ENCODE peak calls at places on chromosomes 6 and 20, in seven cellular contexts. One of them, this sample, is unnamed. For H3K4me1, the result is how much of the 10 kb centered on the place peaks cover.

GRCh38 chr6:16723833-16724232 is 37.4 kb downstream of the ATXN1 start:
- DNase-seq in CD8-positive, alpha-beta T cell: no peak
- DNase-seq in tibial artery: no peak
- DNase-seq in right atrium auricular region: no peak
- DNase-seq in breast epithelium: no peak
- DNase-seq in GM23338: peak
- DNase-seq in left ventricle myocardium inferior: no peak
- DNase-seq in this sample: no peak

GRCh38 chr6:53805725-53806124 is 10.9 kb downstream of the LRRC1 start:
- DNase-seq in CD8-positive, alpha-beta T cell: no peak
- DNase-seq in tibial artery: no peak
- DNase-seq in right atrium auricular region: no peak
- DNase-seq in breast epithelium: no peak
- DNase-seq in GM23338: no peak
- DNase-seq in left ventricle myocardium inferior: no peak
- DNase-seq in this sample: no peak

GRCh38 chr20:35292504-35293285 is 470 bp upstream of the FAM83C start:
- DNase-seq in CD8-positive, alpha-beta T cell: no peak
- DNase-seq in tibial artery: no peak
- DNase-seq in right atrium auricular region: no peak
- DNase-seq in breast epithelium: no peak
- DNase-seq in GM23338: no peak
- DNase-seq in left ventricle myocardium inferior: no peak
- DNase-seq in this sample: no peak

GRCh38 chr6:158022749-158023596 is 41.3 kb downstream of the SYNJ2 start:
- DNase-seq in CD8-positive, alpha-beta T cell: no peak
- DNase-seq in tibial artery: no peak
- DNase-seq in right atrium auricular region: no peak
- DNase-seq in breast epithelium: no peak
- DNase-seq in GM23338: no peak
- DNase-seq in left ventricle myocardium inferior: peak
- DNase-seq in this sample: no peak

GRCh38 chr6:20688710-20689500 is 154.6 kb downstream of the CDKAL1 start:
- DNase-seq in CD8-positive, alpha-beta T cell: no peak
- DNase-seq in tibial artery: no peak
- DNase-seq in right atrium auricular region: no peak
- DNase-seq in breast epithelium: no peak
- DNase-seq in GM23338: no peak
- DNase-seq in left ventricle myocardium inferior: no peak
- DNase-seq in this sample: no peak

GRCh38 chr20:21020656-21021004 is 85.5 kb downstream of the LINC00237 start:
- DNase-seq in CD8-positive, alpha-beta T cell: no peak
- DNase-seq in tibial artery: no peak
- DNase-seq in right atrium auricular region: no peak
- DNase-seq in breast epithelium: no peak
- DNase-seq in GM23338: no peak
- DNase-seq in left ventricle myocardium inferior: no peak
- DNase-seq in this sample: no peak

GRCh38 chr6:41527721-41528408 is 18.3 kb upstream of the FOXP4 start:
- DNase-seq in CD8-positive, alpha-beta T cell: no peak
- DNase-seq in tibial artery: no peak
- DNase-seq in right atrium auricular region: no peak
- DNase-seq in breast epithelium: no peak
- DNase-seq in GM23338: peak
- DNase-seq in left ventricle myocardium inferior: no peak
- DNase-seq in this sample: no peak

GRCh38 chr6:154093231-154094044 is 54.4 kb downstream of the OPRM1 start:
- DNase-seq in CD8-positive, alpha-beta T cell: no peak
- DNase-seq in tibial artery: no peak
- DNase-seq in right atrium auricular region: no peak
- DNase-seq in breast epithelium: no peak
- DNase-seq in GM23338: no peak
- DNase-seq in left ventricle myocardium inferior: no peak
- DNase-seq in this sample: no peak

GRCh38 chr6:53216301-53216700 is 67.7 kb upstream of the GCM1 start:
- DNase-seq in CD8-positive, alpha-beta T cell: no peak
- DNase-seq in tibial artery: no peak
- DNase-seq in right atrium auricular region: no peak
- DNase-seq in breast epithelium: no peak
- DNase-seq in GM23338: no peak
- DNase-seq in left ventricle myocardium inferior: no peak
- DNase-seq in this sample: no peak

GRCh38 chr6:169536446-169537170 is 165.2 kb downstream of the WDR27 start:
- DNase-seq in CD8-positive, alpha-beta T cell: no peak
- DNase-seq in tibial artery: no peak
- DNase-seq in right atrium auricular region: no peak
- DNase-seq in breast epithelium: no peak
- DNase-seq in GM23338: no peak
- DNase-seq in left ventricle myocardium inferior: no peak
- DNase-seq in this sample: no peak

DNA sequence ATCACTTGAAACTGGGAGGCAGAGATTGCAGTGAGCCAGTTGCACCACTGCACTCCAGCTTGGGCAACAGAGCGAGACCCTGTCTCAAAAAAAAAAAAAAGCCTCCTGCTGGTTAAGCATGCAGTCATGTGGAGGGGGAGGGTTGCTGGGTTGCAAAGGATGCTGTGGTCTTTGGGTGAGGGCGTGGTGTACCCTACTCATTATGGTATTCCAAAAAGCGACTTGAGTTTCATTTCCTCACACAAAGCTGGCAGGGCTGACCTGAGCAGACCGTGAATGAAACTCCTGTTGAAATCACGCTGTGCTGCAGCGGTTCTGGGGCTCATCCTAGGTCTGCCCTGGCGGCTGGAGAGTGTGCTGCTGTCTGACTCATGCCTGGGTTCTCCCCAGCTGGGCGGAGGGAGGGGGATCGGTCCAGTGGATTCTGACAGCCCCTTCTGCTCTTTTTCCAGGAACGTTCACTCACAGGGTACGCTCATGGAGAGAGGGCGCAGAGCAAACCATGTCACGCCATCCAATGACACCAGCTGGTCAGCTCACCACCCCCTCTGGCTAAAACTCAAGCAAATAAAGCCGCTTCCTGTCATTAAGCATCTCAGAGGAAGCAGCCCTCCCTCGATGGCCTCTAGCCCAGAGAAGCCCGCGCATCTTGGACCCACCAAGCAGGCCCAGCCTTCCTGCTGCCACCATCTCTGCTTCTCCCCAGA is 166.2 kb downstream of the SCML4 start:
- DNase-seq in CD8-positive, alpha-beta T cell: peak
- DNase-seq in tibial artery: peak
- DNase-seq in right atrium auricular region: peak
- DNase-seq in breast epithelium: no peak
- DNase-seq in GM23338: peak
- DNase-seq in left ventricle myocardium inferior: peak
- DNase-seq in this sample: no peak
- TF ChIP-seq CTCF in CD8-positive, alpha-beta T cell: no peak
- TF ChIP-seq CTCF in tibial artery: no peak
- TF ChIP-seq CTCF in right atrium auricular region: no peak
- TF ChIP-seq CTCF in breast epithelium: no peak
- TF ChIP-seq CTCF in GM23338: no peak
- TF ChIP-seq CTCF in left ventricle myocardium inferior: peak
- TF ChIP-seq CTCF in this sample: no peak

GRCh38 chr20:1840865-1841553 is 54.2 kb upstream of the SIRPA start:
- DNase-seq in CD8-positive, alpha-beta T cell: no peak
- DNase-seq in tibial artery: no peak
- DNase-seq in right atrium auricular region: no peak
- DNase-seq in breast epithelium: no peak
- DNase-seq in GM23338: no peak
- DNase-seq in left ventricle myocardium inferior: no peak
- DNase-seq in this sample: no peak
- H3K27ac ChIP-seq in CD8-positive, alpha-beta T cell: no peak
- H3K27ac ChIP-seq in tibial artery: no peak
- H3K27ac ChIP-seq in right atrium auricular region: no peak
- H3K27ac ChIP-seq in breast epithelium: peak
- H3K27ac ChIP-seq in GM23338: no peak
- H3K27ac ChIP-seq in left ventricle myocardium inferior: no peak
- H3K27ac ChIP-seq in this sample: no peak

DNA sequence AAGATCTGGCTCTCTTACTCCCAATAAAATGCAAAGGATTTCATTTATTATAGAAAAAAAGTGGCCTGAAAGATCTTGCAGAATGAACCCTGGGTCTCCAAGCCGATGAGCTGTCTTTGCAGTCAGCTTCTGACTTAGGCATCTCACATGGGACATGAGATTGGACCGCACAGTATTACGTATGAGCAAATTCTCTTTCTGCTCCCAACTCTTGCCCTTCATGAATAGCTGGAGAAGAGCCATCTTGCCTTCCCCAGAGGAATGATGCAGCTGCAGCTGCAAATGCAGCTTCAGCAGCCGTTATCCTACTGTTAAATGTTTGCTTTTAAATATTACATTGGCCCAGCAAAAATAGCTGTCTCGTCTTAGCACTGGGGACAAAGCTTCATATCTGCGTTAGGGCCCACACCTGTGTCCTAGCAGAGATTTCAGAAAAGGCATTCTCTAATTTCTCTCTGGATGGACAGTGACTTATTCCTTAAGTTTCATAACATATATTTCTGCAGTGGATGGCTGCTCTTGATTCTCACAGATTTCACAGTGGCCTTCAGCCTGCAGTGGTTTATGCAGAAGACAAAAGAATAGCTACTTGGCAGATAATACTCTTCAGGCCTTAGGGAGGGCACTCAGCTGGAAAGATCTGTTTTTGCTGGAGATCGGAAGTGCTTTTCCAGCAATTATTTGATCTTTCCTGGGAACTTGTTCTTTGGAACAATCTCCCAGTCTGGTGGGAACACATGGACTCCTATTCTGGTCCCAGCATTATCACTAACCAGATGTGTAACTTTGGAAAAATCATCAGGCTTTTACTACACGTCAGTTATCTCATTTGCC is 129.2 kb downstream of the FYN start:
- DNase-seq in CD8-positive, alpha-beta T cell: no peak
- DNase-seq in tibial artery: no peak
- DNase-seq in right atrium auricular region: no peak
- DNase-seq in breast epithelium: no peak
- DNase-seq in GM23338: no peak
- DNase-seq in left ventricle myocardium inferior: peak
- DNase-seq in this sample: no peak
- H3K4me1 ChIP-seq in CD8-positive, alpha-beta T cell: half or more
- H3K4me1 ChIP-seq in tibial artery: under half
- H3K4me1 ChIP-seq in right atrium auricular region: half or more
- H3K4me1 ChIP-seq in breast epithelium: under half
- H3K4me1 ChIP-seq in GM23338: under half
- H3K4me1 ChIP-seq in left ventricle myocardium inferior: half or more
- H3K4me1 ChIP-seq in this sample: under half

DNA sequence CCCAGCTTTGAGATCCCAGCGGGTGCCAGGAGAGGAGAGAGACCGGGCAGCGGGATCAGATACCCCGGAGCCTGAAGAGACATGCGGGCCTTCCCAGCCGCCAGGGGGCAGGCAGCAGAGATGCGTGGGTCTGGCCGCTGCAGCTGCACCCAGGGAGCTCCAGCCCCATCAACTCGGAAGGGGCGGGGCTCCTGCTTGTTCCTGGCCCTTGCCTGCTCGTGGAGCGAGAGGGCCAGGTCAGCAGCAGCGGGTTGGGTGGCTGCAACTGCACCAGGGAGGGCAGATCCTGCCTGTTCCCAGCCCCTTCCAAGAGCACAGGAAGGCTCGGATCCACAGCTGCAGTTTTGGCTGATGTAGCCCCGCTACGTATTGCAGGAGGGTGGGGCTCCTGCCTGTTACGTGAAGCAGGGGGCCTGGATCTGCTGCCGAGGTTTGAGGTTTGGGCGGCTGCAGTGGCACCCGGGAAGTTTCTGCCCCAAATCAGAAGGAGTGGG is 532.8 kb downstream of the RFPL4B start:
- DNase-seq in CD8-positive, alpha-beta T cell: no peak
- DNase-seq in tibial artery: peak
- DNase-seq in right atrium auricular region: no peak
- DNase-seq in breast epithelium: no peak
- DNase-seq in GM23338: peak
- DNase-seq in left ventricle myocardium inferior: peak
- DNase-seq in this sample: no peak
- TF ChIP-seq CTCF in CD8-positive, alpha-beta T cell: no peak
- TF ChIP-seq CTCF in tibial artery: no peak
- TF ChIP-seq CTCF in right atrium auricular region: peak
- TF ChIP-seq CTCF in breast epithelium: no peak
- TF ChIP-seq CTCF in GM23338: peak
- TF ChIP-seq CTCF in left ventricle myocardium inferior: no peak
- TF ChIP-seq CTCF in this sample: no peak